ENCODE peak calls at places on chromosomes 12 and 14, in ten cellular contexts. M, D, Y, T, C, W, Q, B, A and U are unnamed samples.

GRCh38 chr12:129193263-129193871 is 340.1 kb downstream of the GLT1D1 start:
- DNase-seq in Y (no peak), Q (peak), W (no peak), D (no peak), T (no peak), M (peak), A (no peak), C (no peak), B (no peak), U (no peak)

GRCh38 chr12:3747543-3747942 is 5.4 kb downstream of the CRACR2A start:
- DNase-seq in B (no peak), W (no peak), T (no peak), Y (no peak), C (no peak), M (no peak), Q (no peak), A (no peak), D (no peak), U (peak)

GRCh38 chr14:104968541-104969401 is 9.4 kb downstream of the AHNAK2 start:
- DNase-seq in A (peak), W (no peak), B (no peak), Y (no peak), Q (no peak), T (no peak), M (no peak), C (peak), D (no peak), U (no peak)

GRCh38 chr14:83355609-83356008 is 1822.0 kb upstream of the SEL1L start:
- DNase-seq in Y (no peak), M (no peak), T (no peak), A (no peak), Q (no peak), C (no peak), D (no peak), W (no peak), B (no peak), U (no peak)

GRCh38 chr12:47825239-47825639 is 5.5 kb upstream of the HDAC7 start:
- DNase-seq in T (no peak), Q (no peak), C (no peak), W (no peak), M (no peak), B (no peak), Y (no peak), D (no peak), A (peak), U (no peak)

GRCh38 chr14:94193776-94194175 is 19.7 kb downstream of the PPP4R4 start:
- DNase-seq in Y (no peak), M (no peak), Q (no peak), D (no peak), W (no peak), T (no peak), B (no peak), A (no peak), C (no peak), U (no peak)

GRCh38 chr12:98736352-98737326 is 91.5 kb downstream of the APAF1 start:
- DNase-seq in Q (no peak), D (no peak), C (peak), M (no peak), W (no peak), B (no peak), Y (no peak), T (no peak), A (no peak), U (no peak)

GRCh38 chr12:71236133-71236660 is 78.4 kb upstream of the TSPAN8 start:
- DNase-seq in W (no peak), B (no peak), Q (no peak), T (no peak), Y (no peak), M (no peak), C (no peak), A (no peak), D (no peak), U (no peak)

GRCh38 chr12:5945071-5946008 is at the start of gene ANO2:
- DNase-seq in D (no peak), C (no peak), B (no peak), W (no peak), Q (no peak), T (no peak), A (no peak), M (no peak), Y (peak), U (no peak)